ENCODE peak calls at places on chromosome 2, in seven cellular contexts. E, Y, P, Q, D, S and X are unnamed samples.

GRCh38 chr2:8680931-8681760 is 710 bp upstream of the ID2 start:
- DNase-seq in E (peak), Y (peak), P (peak), Q (peak), D (peak), S (peak), X (peak)

GRCh38 chr2:136322436-136322835 is 204.5 kb upstream of the CXCR4 start:
- DNase-seq in E (no peak), Y (no peak), P (no peak), Q (no peak), D (no peak), S (no peak), X (no peak)

GRCh38 chr2:174752403-174753037 is 11.8 kb downstream of the CHRNA1 start:
- DNase-seq in E (peak), Y (no peak), P (no peak), Q (no peak), D (no peak), S (peak), X (no peak)

GRCh38 chr2:137167651-137168050 is 402.3 kb downstream of the THSD7B start:
- DNase-seq in E (no peak), Y (no peak), P (no peak), Q (no peak), D (no peak), S (no peak), X (no peak)

GRCh38 chr2:229489016-229489415 is 217.9 kb upstream of the PID1 start:
- DNase-seq in E (no peak), Y (no peak), P (no peak), Q (peak), D (no peak), S (peak), X (no peak)

GRCh38 chr2:63058149-63058741 is 7.6 kb downstream of the OTX1 start:
- DNase-seq in E (no peak), Y (no peak), P (no peak), Q (no peak), D (no peak), S (peak), X (no peak)

GRCh38 chr2:114727012-114727411 is 284.6 kb downstream of the DPP10 start:
- DNase-seq in E (no peak), Y (no peak), P (no peak), Q (no peak), D (no peak), S (no peak), X (no peak)

GRCh38 chr2:135337066-135337465 is 194.0 kb downstream of the ZRANB3 start:
- DNase-seq in E (no peak), Y (no peak), P (no peak), Q (no peak), D (no peak), S (no peak), X (peak)

GRCh38 chr2:44817673-44818335 is 123.7 kb upstream of the SIX3 start:
- DNase-seq in E (no peak), Y (no peak), P (no peak), Q (no peak), D (no peak), S (no peak), X (no peak)

GRCh38 chr2:101951296-101951695 is 40.5 kb upstream of the IL1R2 start:
- DNase-seq in E (no peak), Y (no peak), P (no peak), Q (no peak), D (no peak), S (no peak), X (no peak)

GRCh38 chr2:29749843-29750242 is 171.5 kb downstream of the ALK start:
- DNase-seq in E (no peak), Y (no peak), P (no peak), Q (peak), D (peak), S (no peak), X (no peak)

GRCh38 chr2:189111063-189111715 is 68.4 kb downstream of the COL5A2 start:
- DNase-seq in E (no peak), Y (no peak), P (no peak), Q (no peak), D (no peak), S (no peak), X (no peak)

GRCh38 chr2:88452151-88452851 is at the start of gene FOXI3:
- DNase-seq in E (no peak), Y (no peak), P (no peak), Q (peak), D (no peak), S (no peak), X (peak)

GRCh38 chr2:5374736-5375135 is 317.4 kb upstream of the SOX11 start:
- DNase-seq in E (no peak), Y (no peak), P (no peak), Q (no peak), D (no peak), S (no peak), X (no peak)

GRCh38 chr2:146821836-146822316 is 1023.0 kb upstream of the ACVR2A start:
- DNase-seq in E (no peak), Y (no peak), P (no peak), Q (peak), D (no peak), S (no peak), X (peak)

GRCh38 chr2:217732995-217733394 is 269.8 kb downstream of the TNS1 start:
- DNase-seq in E (no peak), Y (no peak), P (no peak), Q (no peak), D (no peak), S (no peak), X (no peak)